ENCODE peak calls at places on chromosomes 4 and X, in six cellular contexts. X, M, W, P, O and J are unnamed samples.

GRCh38 chrX:12657881-12658280 is 133.3 kb upstream of the PRPS2 start:
- DNase-seq in W (no peak), X (no peak), M (no peak), O (no peak), P (no peak), J (no peak)

GRCh38 chrX:107686026-107686425 is 57.7 kb downstream of the PRPS1 start:
- DNase-seq in M (no peak), W (no peak), O (no peak), X (no peak), P (no peak), J (no peak)

GRCh38 chr4:95318044-95318443 is 230.7 kb downstream of the UNC5C start:
- DNase-seq in M (no peak), W (no peak), X (no peak), O (no peak), P (no peak), J (no peak)

GRCh38 chr4:140635606-140636005 is 66.8 kb upstream of the UCP1 start:
- DNase-seq in P (peak; percentile 53), W (no peak), M (peak; percentile 34), O (peak; percentile 79), X (peak; percentile 66), J (no peak)

GRCh38 chr4:71460368-71460767 is 121.5 kb downstream of the SLC4A4 start:
- DNase-seq in O (peak; percentile 37), M (peak; percentile 31), P (no peak), W (no peak), X (no peak), J (no peak)

GRCh38 chrX:136647969-136648368 is at the start of gene CD40LG:
- DNase-seq in O (no peak), X (no peak), W (no peak), P (no peak), M (no peak), J (no peak)

GRCh38 chr4:123463869-123464268 is 67.3 kb downstream of the SPRY1 start:
- DNase-seq in X (no peak), W (no peak), O (no peak), P (no peak), M (no peak), J (no peak)

GRCh38 chr4:168717852-168718251 is 221.0 kb downstream of the PALLD start:
- DNase-seq in O (no peak), W (no peak), P (peak; percentile 58), X (peak; percentile 65), M (no peak), J (no peak)

GRCh38 chr4:111453216-111453615 is 692.0 kb upstream of the FAM241A start:
- DNase-seq in P (peak; percentile 54), W (no peak), O (no peak), X (no peak), M (no peak), J (no peak)

GRCh38 chr4:54482529-54482961 is 175.2 kb upstream of the KIT start:
- DNase-seq in X (no peak), M (no peak), W (no peak), P (peak; percentile 52), O (no peak), J (no peak)

GRCh38 chr4:78569291-78569821 is 17.8 kb downstream of the ANXA3 start:
- DNase-seq in O (no peak), P (peak; percentile 87), M (no peak), X (no peak), W (no peak), J (no peak)

GRCh38 chrX:110218591-110218990 is 99.3 kb downstream of the AMMECR1 start:
- DNase-seq in M (no peak), W (no peak), X (no peak), P (peak; percentile 25), O (no peak), J (no peak)

GRCh38 chr4:44056721-44057151 is 391.9 kb downstream of the KCTD8 start:
- DNase-seq in P (no peak), X (no peak), M (no peak), W (no peak), O (no peak), J (no peak)

GRCh38 chr4:45621926-45622325 is 501.9 kb downstream of the GABRG1 start:
- DNase-seq in P (peak; percentile 1), M (no peak), X (no peak), O (no peak), W (no peak), J (no peak)

GRCh38 chr4:22688236-22688635 is 4.5 kb upstream of the GBA3 start:
- DNase-seq in O (no peak), W (no peak), X (no peak), P (peak; percentile 32), M (no peak), J (no peak)

GRCh38 chr4:121711263-121712000 is 14.7 kb upstream of the ANXA5 start:
- DNase-seq in O (peak; percentile 73), W (no peak), P (peak; percentile 97), X (peak; percentile 93), M (peak; percentile 59), J (no peak)

GRCh38 chr4:105709081-105709450 is 482 bp downstream of the GSTCD start:
- DNase-seq in X (no peak), M (peak; percentile 42), W (no peak), P (no peak), O (no peak), J (no peak)

GRCh38 chrX:57204306-57204705 is 67.1 kb upstream of the SPIN2A start:
- DNase-seq in O (no peak), W (no peak), X (no peak), P (no peak), M (no peak), J (no peak)

GRCh38 chr4:144565558-144566195 is 80.3 kb upstream of the HHIP start:
- DNase-seq in M (no peak), O (no peak), X (no peak), W (no peak), P (no peak), J (no peak)

GRCh38 chrX:86002076-86002896 is 45.1 kb downstream of the CHM start:
- DNase-seq in W (peak; percentile 4), M (peak; percentile 42), P (peak; percentile 13), X (no peak), O (peak; percentile 60), J (no peak)

GRCh38 chrX:11450354-11450753 is 157.1 kb downstream of the AMELX start:
- DNase-seq in P (no peak), X (no peak), M (no peak), O (no peak), W (no peak), J (no peak)

GRCh38 chr4:8250637-8251036 is 18.9 kb upstream of the HTRA3 start:
- DNase-seq in P (no peak), O (no peak), X (no peak), M (no peak), W (no peak), J (no peak)

GRCh38 chr4:77881460-77882295 is 19.0 kb downstream of the MRPL1 start:
- DNase-seq in X (no peak), P (peak; percentile 21), O (no peak), W (no peak), M (peak; percentile 35), J (no peak)

GRCh38 chr4:80229590-80229989 is 32.3 kb downstream of the PRDM8 start:
- DNase-seq in P (no peak), X (no peak), O (no peak), M (no peak), W (no peak), J (no peak)

GRCh38 chr4:80235451-80235850 is 31.0 kb upstream of the FGF5 start:
- DNase-seq in M (no peak), W (no peak), O (no peak), P (peak; percentile 40), X (no peak), J (no peak)

GRCh38 chr4:80233390-80233789 is 33.1 kb upstream of the FGF5 start:
- DNase-seq in P (no peak), M (no peak), X (no peak), W (no peak), O (no peak), J (no peak)

GRCh38 chr4:80231180-80231579 is 33.9 kb downstream of the PRDM8 start:
- DNase-seq in M (no peak), X (no peak), P (peak; percentile 40), W (no peak), O (no peak), J (no peak)

DNA sequence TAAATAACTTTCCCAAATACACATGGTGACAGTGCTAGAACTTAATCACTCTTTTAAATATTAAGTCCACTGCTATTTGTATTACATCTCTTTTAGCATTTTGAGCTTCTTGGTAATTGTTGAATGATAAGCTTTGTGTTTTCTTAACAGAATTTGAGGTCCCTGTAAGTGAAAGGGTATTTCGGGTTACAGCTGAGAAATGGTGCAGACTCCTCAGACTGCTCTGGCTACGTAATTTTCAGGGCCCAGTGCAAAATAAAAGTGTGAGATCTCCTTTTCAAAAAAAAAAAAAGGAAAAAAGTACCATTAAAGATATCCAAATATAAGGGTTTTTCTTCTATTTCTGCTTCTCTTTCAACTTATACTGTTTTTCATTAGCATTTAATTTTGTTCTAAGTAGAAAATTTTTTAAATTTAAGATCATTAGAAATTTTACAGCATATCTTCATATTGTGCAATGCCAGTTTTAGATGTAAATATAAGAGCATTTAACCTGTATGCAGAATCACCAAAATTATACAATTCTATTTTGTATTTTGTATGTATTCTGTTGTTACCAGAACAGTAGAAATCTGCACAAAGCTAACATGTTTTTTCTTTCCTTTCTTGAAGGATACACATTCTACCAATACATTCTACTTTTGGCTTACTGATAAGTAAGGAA is 33.6 kb upstream of the FGF5 start:
- DNase-seq in O (no peak), M (no peak), X (no peak), W (no peak), P (no peak), J (no peak)
- H3K4me3 ChIP-seq in O (no peak overlapping the region), M (no peak overlapping the region), X (no peak overlapping the region), W (no peak overlapping the region), P (no peak overlapping the region), J (no peak overlapping the region)

GRCh38 chrX:154544885-154545284 is 1.8 kb downstream of the G6PD start:
- DNase-seq in P (no peak), X (no peak), M (no peak), W (no peak), O (no peak), J (no peak)
- H3K4me3 ChIP-seq in P (no peak overlapping the region), X (no peak overlapping the region), M (no peak overlapping the region), W (no peak overlapping the region), O (no peak overlapping the region), J (no peak overlapping the region)

GRCh38 chrX:140504371-140505324 is at the start of gene SOX3:
- DNase-seq in P (no peak), W (no peak), M (no peak), O (no peak), X (no peak), J (no peak)
- H3K4me3 ChIP-seq in P (peak within 1 kb of the TSS; percentile 3), W (no peak within 1 kb of the TSS), M (no peak within 1 kb of the TSS), O (peak within 1 kb of the TSS; percentile 7), X (peak within 1 kb of the TSS; percentile 24), J (no peak within 1 kb of the TSS)

DNA sequence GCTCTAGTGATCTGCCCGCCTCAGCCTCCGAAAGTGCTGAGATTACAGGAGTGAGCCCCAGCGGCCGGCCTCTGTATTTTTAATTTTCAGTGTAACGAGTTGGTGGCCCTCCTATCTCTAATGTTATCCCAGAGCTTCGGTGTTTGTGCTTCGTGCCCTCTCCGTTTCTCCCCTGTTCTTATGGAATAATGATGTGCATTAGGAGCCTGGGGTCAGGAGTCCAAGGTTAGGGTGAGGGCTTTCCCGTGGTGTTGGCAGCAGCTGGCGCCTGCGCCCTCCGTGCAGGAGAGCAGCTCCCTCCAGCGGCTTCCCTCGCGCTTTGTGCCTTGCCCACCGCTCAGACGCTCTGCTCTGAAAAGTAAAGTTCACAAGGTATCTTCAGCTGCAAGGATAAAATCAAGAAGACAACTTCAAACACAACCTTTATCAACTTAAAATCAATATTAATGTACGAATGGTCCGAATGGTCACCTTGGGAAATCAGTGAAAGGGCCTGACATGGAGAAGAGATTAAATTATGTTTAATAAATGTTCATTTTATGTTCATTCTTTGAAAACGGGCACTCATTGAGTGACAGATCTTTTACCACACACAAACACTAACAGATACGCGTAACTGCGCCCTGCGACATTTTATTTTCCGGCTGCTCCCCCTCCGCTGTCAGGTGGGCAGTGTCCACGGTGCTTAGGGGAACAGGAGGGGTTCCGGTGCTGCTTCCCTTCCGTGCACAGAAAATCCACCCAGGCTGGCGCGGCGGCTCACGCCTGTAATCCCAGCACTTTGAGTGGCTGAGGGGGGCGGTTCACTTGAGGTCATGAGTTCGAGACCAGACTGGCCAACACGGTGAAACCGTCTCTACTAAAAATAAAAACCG is 62.4 kb downstream of the TRAPPC11 start:
- DNase-seq in M (peak; percentile 89), X (peak; percentile 82), P (peak; percentile 24), O (peak; percentile 83), W (peak; percentile 44), J (no peak)
- H3K4me3 ChIP-seq in M (peak overlapping the region; percentile 42), X (peak overlapping the region; percentile 60), P (peak overlapping the region; percentile 22), O (peak overlapping the region; percentile 47), W (peak overlapping the region; percentile 7), J (no peak overlapping the region)